ENCODE peak calls at places on chromosomes 3 and 15, in six cellular contexts. G is HCT116, H is tibial artery, W is fibroblast of lung, V is endothelial cell of umbilical vein, X is uterus. B is an unnamed sample.

GRCh38 chr3:192833177-192833890 is 84.3 kb downstream of the MB21D2 start:
- DNase-seq in G (no peak), H (no peak), W (peak; percentile 89), V (peak; percentile 72), X (no peak), B (no peak)

GRCh38 chr3:72993391-72993790 is 3.2 kb upstream of the PPP4R2 start:
- DNase-seq in G (no peak), H (no peak), W (no peak), V (no peak), X (no peak), B (peak; percentile 11)

GRCh38 chr3:60809857-60810256 is 441.4 kb downstream of the FHIT start:
- DNase-seq in G (no peak), H (no peak), W (peak; percentile 15), V (no peak), X (no peak), B (peak; percentile 51)

GRCh38 chr3:16064660-16065414 is 109.6 kb upstream of the GALNT15 start:
- DNase-seq in G (no peak), H (peak; percentile 84), W (peak; percentile 96), V (peak; percentile 67), X (peak; percentile 90), B (no peak)

GRCh38 chr15:61038387-61038786 is 190.7 kb downstream of the RORA start:
- DNase-seq in G (no peak), H (no peak), W (no peak), V (peak; percentile 85), X (peak; percentile 52), B (no peak)

GRCh38 chr3:121126378-121127035 is 218.5 kb downstream of the STXBP5L start:
- DNase-seq in G (no peak), H (no peak), W (no peak), V (no peak), X (no peak), B (no peak)

GRCh38 chr3:50495609-50496423 is 7.6 kb downstream of the CACNA2D2 start:
- DNase-seq in G (no peak), H (no peak), W (no peak), V (no peak), X (no peak), B (no peak)

GRCh38 chr3:78035020-78035660 is 995.2 kb downstream of the ROBO2 start:
- DNase-seq in G (no peak), H (no peak), W (no peak), V (no peak), X (no peak), B (no peak)

GRCh38 chr15:39919740-39920509 is at the start of gene GPR176:
- DNase-seq in G (no peak), H (peak; percentile 89), W (peak; percentile 85), V (peak; percentile 89), X (peak; percentile 36), B (peak; percentile 40)

GRCh38 chr3:139358857-139359562 is 15.2 kb downstream of the MRPS22 start:
- DNase-seq in G (no peak), H (no peak), W (no peak), V (no peak), X (no peak), B (no peak)

DNA sequence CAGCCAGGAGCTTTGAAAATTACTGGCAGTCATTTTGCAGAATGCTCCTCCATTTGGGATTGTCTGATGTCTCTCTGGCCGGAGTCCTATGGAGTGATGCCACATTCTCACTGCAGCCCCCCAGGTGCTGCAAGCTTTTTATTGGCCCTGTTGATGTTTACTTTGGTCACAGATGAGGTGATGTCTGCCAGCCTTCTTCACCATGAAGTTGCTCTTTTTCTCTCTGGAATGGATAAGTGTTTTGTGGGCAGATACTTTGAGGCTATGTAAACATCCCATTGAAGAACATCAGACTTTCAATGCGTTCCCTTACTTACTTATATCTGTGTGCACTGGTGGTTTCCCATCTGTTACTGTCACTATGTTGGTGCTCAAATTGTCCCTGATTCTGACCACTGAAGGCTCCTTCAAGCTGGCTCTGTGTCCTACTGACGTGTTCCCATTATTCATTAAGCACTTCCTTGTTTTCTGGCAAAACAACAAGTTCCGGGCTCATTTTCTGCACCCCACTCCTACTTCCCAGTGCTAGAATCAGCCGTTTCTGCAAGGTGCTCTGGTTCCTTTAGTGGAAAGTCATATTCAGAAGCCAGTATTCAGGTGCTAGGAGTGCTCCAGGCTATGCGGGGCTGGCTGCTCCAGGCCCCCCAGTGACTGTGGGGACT is 1.4 kb upstream of the CLEC3B start:
- DNase-seq in G (no peak), H (no peak), W (no peak), V (peak; percentile 46), X (no peak), B (no peak)
- H3K9me3 ChIP-seq in G (no peaks in the 10 kb centered on the region), H (no peaks in the 10 kb centered on the region), W (no peaks in the 10 kb centered on the region), V (no peaks in the 10 kb centered on the region), X (no peaks in the 10 kb centered on the region), B (no peaks in the 10 kb centered on the region)

GRCh38 chr15:92811514-92811913 is 88.6 kb upstream of the CHD2 start:
- DNase-seq in G (no peak), H (no peak), W (peak; percentile 23), V (no peak), X (peak; percentile 13), B (peak; percentile 76)
- H3K4me3 ChIP-seq in G (no peak overlapping the region), H (peak overlapping the region; percentile 73), W (peak overlapping the region; percentile 14), V (no peak overlapping the region), X (no peak overlapping the region), B (no peak overlapping the region)

DNA sequence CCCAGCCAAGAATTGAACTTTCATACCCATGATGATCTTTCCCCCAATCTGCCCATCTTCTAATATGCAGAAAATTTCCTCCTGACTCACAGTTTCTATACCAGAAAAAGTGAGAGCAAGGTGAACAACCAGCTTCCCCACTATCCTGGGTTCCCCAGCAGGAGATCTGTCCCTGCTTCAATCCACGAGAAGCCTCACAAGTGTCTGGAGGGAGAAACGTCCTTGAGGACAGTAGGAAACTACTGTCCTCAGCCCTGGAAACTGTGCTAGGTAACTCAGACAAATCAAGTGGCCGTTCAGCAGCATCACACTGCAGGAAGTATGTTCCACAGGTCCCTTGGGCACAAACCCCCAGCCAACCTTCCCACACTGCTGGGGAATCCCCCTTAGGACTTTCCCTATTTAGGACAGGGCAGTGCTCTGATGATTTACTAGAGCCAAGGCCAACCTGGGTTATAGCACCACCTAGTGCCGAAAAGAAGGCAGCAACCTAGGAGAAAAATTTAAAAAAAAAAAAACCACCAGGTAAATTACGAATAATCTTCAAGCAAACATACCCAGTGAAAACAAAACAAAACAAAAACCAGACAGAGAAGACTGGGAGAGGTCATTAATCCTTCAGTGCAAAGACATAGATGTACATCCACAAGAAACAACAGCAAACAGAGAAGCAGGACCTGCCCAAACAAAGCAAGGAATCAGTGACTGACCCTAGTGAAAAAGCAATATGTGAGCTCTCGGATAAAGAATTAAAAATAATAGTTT is 36.0 kb downstream of the MORC1 start:
- DNase-seq in G (peak; percentile 48), H (no peak), W (peak; percentile 49), V (peak; percentile 46), X (no peak), B (peak; percentile 36)
- TF ChIP-seq CTCF in G (peak; percentile 90), H (peak; percentile 10), W (peak; percentile 83), V (peak; percentile 66), X (no peak), B (peak; percentile 67)

GRCh38 chr3:110965976-110966375 is 105.6 kb upstream of the NECTIN3 start:
- DNase-seq in G (no peak), H (no peak), W (no peak), V (no peak), X (no peak), B (no peak)
- H3K9me3 ChIP-seq in G (no peaks in the 10 kb centered on the region), H (peaks cover 3% of the 10 kb centered on the region), W (no peaks in the 10 kb centered on the region), V (no peaks in the 10 kb centered on the region), X (no peaks in the 10 kb centered on the region), B (peaks cover 30% of the 10 kb centered on the region)

GRCh38 chr15:88904257-88904807 is 8.8 kb downstream of the MFGE8 start:
- DNase-seq in G (no peak), H (no peak), W (no peak), V (no peak), X (no peak), B (no peak)

GRCh38 chr15:88905576-88905975 is 7.6 kb downstream of the MFGE8 start:
- DNase-seq in G (no peak), H (no peak), W (no peak), V (no peak), X (no peak), B (no peak)

GRCh38 chr15:88906551-88906950 is 6.6 kb downstream of the MFGE8 start:
- DNase-seq in G (no peak), H (no peak), W (no peak), V (no peak), X (no peak), B (no peak)

GRCh38 chr15:88906130-88906529 is 7.0 kb downstream of the MFGE8 start:
- DNase-seq in G (no peak), H (no peak), W (no peak), V (no peak), X (no peak), B (no peak)

GRCh38 chr15:88904808-88905327 is 8.3 kb downstream of the MFGE8 start:
- DNase-seq in G (no peak), H (peak; percentile 90), W (peak; percentile 50), V (peak; percentile 78), X (peak; percentile 81), B (peak; percentile 88)
- H3K4me3 ChIP-seq in G (no peak overlapping the region), H (no peak overlapping the region), W (no peak overlapping the region), V (no peak overlapping the region), X (no peak overlapping the region), B (no peak overlapping the region)

GRCh38 chr3:183591881-183592521 is 36.5 kb upstream of the KLHL6 start:
- DNase-seq in G (peak; percentile 4), H (no peak), W (no peak), V (peak; percentile 30), X (no peak), B (no peak)
- TF ChIP-seq CTCF in G (peak; percentile 45), H (no peak), W (peak; percentile 19), V (no peak), X (no peak), B (no peak)

GRCh38 chr3:204102-204501 is 7.5 kb downstream of the CHL1 start:
- DNase-seq in G (no peak), H (no peak), W (no peak), V (no peak), X (no peak), B (no peak)
- H3K9me3 ChIP-seq in G (peaks cover 20% of the 10 kb centered on the region), H (no peaks in the 10 kb centered on the region), W (no peaks in the 10 kb centered on the region), V (no peaks in the 10 kb centered on the region), X (no peaks in the 10 kb centered on the region), B (no peaks in the 10 kb centered on the region)

B was measured in Caco-2.